ENCODE peak calls at places on chromosomes 13 and 19, in seven cellular contexts. E is left ventricle myocardium inferior, T is keratinocyte, S is IMR-90, L is body of pancreas, H is H9, O is fibroblast of lung. V is an unnamed sample.

GRCh38 chr13:73519720-73520119 is 460.9 kb downstream of the KLF5 start:
- DNase-seq in T (no peak), H (no peak), E (no peak), L (no peak), O (peak; percentile 12), S (no peak), V (no peak)

GRCh38 chr13:112747256-112747655 is 57.4 kb downstream of the ATP11A start:
- DNase-seq in O (peak; percentile 27), E (no peak), L (peak; percentile 61), H (no peak), S (no peak), T (no peak), V (no peak)

GRCh38 chr13:94020833-94021232 is 458.6 kb downstream of the DCT start:
- DNase-seq in L (no peak), E (no peak), S (peak; percentile 76), T (no peak), O (peak; percentile 63), H (no peak), V (no peak)

GRCh38 chr19:47157455-47158321 is 27.1 kb downstream of the SAE1 start:
- DNase-seq in T (no peak), H (peak; percentile 85), O (peak; percentile 93), S (peak; percentile 72), E (peak; percentile 45), L (peak; percentile 23), V (no peak)

GRCh38 chr13:98479496-98480003 is 97.4 kb downstream of the STK24 start:
- DNase-seq in S (no peak), T (no peak), H (no peak), L (no peak), E (no peak), O (no peak), V (no peak)

GRCh38 chr13:71605744-71606143 is 261.3 kb downstream of the DACH1 start:
- DNase-seq in L (no peak), T (no peak), H (no peak), S (no peak), E (no peak), O (no peak), V (no peak)

GRCh38 chr19:10625003-10625761 is at the start of gene SLC44A2:
- DNase-seq in E (peak; percentile 86), H (peak; percentile 87), O (peak; percentile 44), T (no peak), L (peak; percentile 95), S (peak; percentile 35), V (no peak)

GRCh38 chr19:16661480-16662034 is 618 bp downstream of the TMEM38A start:
- DNase-seq in O (no peak), T (no peak), L (peak; percentile 32), H (peak; percentile 52), E (peak; percentile 71), S (no peak), V (no peak)

GRCh38 chr13:95023405-95023804 is 277.8 kb downstream of the ABCC4 start:
- DNase-seq in T (no peak), H (no peak), L (no peak), O (no peak), S (peak; percentile 26), E (no peak), V (no peak)

GRCh38 chr19:10835754-10836477 is at the start of gene TMED1:
- DNase-seq in H (peak; percentile 97), T (peak; percentile 68), L (peak; percentile 100), E (peak; percentile 99), O (peak; percentile 98), S (peak; percentile 98), V (peak; percentile 98)

GRCh38 chr13:35882722-35883497 is 248.3 kb downstream of the DCLK1 start:
- DNase-seq in O (no peak), E (no peak), T (no peak), S (peak; percentile 47), H (no peak), L (no peak), V (no peak)

GRCh38 chr13:74290324-74290773 is 156.1 kb upstream of the KLF12 start:
- DNase-seq in L (peak; percentile 23), S (peak; percentile 79), H (peak; percentile 79), T (no peak), O (peak; percentile 99), E (no peak), V (no peak)

GRCh38 chr19:49559928-49560327 is 20.4 kb downstream of the NOSIP start:
- DNase-seq in T (no peak), H (peak; percentile 50), O (no peak), L (no peak), S (no peak), E (no peak), V (no peak)

GRCh38 chr13:80802946-80803345 is 462.0 kb upstream of the SPRY2 start:
- DNase-seq in H (no peak), O (no peak), T (no peak), S (no peak), L (no peak), E (no peak), V (no peak)

GRCh38 chr13:100537951-100538462 is 50.6 kb downstream of the GGACT start:
- DNase-seq in L (no peak), E (no peak), H (no peak), T (no peak), S (no peak), O (no peak), V (no peak)

GRCh38 chr13:109336730-109337129 is 449.7 kb downstream of the IRS2 start:
- DNase-seq in S (peak; percentile 85), H (no peak), O (peak; percentile 94), L (no peak), T (no peak), E (no peak), V (no peak)

GRCh38 chr13:26051231-26052135 is at the start of gene SHISA2:
- DNase-seq in E (peak; percentile 27), H (peak; percentile 86), O (peak; percentile 67), S (peak; percentile 31), L (peak; percentile 41), T (no peak), V (peak; percentile 37)

GRCh38 chr13:28854657-28855056 is 34.5 kb downstream of the MTUS2 start:
- DNase-seq in H (peak; percentile 48), E (no peak), O (no peak), S (no peak), L (peak; percentile 15), T (no peak), V (no peak)

GRCh38 chr19:48501446-48501960 is 10.1 kb downstream of the LMTK3 start:
- DNase-seq in H (peak; percentile 99), S (no peak), E (no peak), L (peak; percentile 93), O (no peak), T (peak; percentile 95), V (no peak)

GRCh38 chr19:56813531-56813930 is 27.0 kb downstream of the PEG3 start:
- DNase-seq in O (no peak), L (no peak), T (no peak), S (no peak), E (no peak), H (no peak), V (no peak)

GRCh38 chr19:56811480-56811879 is 29.0 kb downstream of the PEG3 start:
- DNase-seq in S (no peak), H (no peak), T (no peak), E (no peak), L (no peak), O (no peak), V (no peak)

GRCh38 chr19:56806639-56807038 is 33.9 kb downstream of the PEG3 start:
- DNase-seq in H (no peak), O (no peak), L (no peak), T (no peak), E (no peak), S (no peak), V (no peak)

GRCh38 chr19:56808717-56809392 is 31.7 kb downstream of the PEG3 start:
- DNase-seq in T (no peak), L (no peak), S (no peak), O (no peak), H (no peak), E (no peak), V (no peak)

GRCh38 chr19:56810260-56810659 is 30.3 kb downstream of the PEG3 start:
- DNase-seq in H (no peak), E (no peak), S (no peak), O (no peak), T (no peak), L (no peak), V (no peak)
- H3K4me1 ChIP-seq in H (no peaks in the 10 kb centered on the region), E (no peaks in the 10 kb centered on the region), S (no peaks in the 10 kb centered on the region), O (no peaks in the 10 kb centered on the region), T (no peaks in the 10 kb centered on the region), L (no peaks in the 10 kb centered on the region), V (no peaks in the 10 kb centered on the region)

DNA sequence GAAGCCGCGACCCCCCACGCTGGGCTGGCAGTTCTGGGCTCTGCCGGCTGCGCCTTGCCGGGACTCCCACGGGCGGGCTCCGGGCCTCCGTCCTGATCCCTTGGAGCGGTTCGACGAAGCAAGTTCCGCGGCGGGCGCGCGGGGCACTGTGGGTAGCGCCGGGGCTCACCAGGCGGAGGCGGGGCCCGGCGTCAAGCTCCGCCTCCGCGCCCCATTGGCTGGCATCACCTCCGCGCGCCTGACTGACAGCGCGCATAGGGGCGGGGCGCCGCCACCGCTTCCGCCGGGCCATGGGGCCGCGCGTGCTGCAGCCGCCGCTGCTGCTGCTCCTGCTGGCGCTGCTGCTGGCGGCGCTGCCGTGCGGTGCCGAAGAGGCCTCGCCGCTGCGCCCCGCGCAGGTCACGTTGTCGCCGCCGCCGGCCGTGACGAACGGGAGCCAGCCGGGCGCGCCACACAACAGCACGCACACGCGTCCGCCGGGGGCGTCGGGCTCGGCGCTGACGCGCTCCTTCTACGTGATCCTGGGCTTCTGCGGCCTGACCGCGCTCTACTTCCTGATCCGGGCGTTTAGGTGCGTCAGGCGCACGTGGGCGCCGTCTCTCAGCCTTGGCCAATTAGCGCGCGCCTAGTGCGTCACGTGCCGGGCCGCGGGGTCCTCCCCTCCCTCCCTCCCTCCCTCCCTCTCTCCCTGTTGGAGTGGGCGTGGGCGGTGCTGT is at the start of gene FAM174C:
- DNase-seq in O (peak; percentile 96), L (peak; percentile 95), E (peak; percentile 95), H (peak; percentile 97), T (no peak), S (peak; percentile 97), V (peak; percentile 95)
- H3K4me1 ChIP-seq in O (peaks cover 34% of the 10 kb centered on the region), L (peaks cover 61% of the 10 kb centered on the region), E (peaks cover 71% of the 10 kb centered on the region), H (no peaks in the 10 kb centered on the region), T (peaks cover 40% of the 10 kb centered on the region), S (peaks cover 23% of the 10 kb centered on the region), V (peaks cover 58% of the 10 kb centered on the region)

GRCh38 chr19:2578391-2578826 is 102.5 kb downstream of the GADD45B start:
- DNase-seq in H (peak; percentile 55), O (peak; percentile 79), T (no peak), S (peak; percentile 49), L (peak; percentile 46), E (peak; percentile 38), V (peak; percentile 85)
- H3K4me1 ChIP-seq in H (peaks cover 2% of the 10 kb centered on the region), O (peaks cover 23% of the 10 kb centered on the region), T (peaks cover 18% of the 10 kb centered on the region), S (peaks cover 15% of the 10 kb centered on the region), L (peaks cover 35% of the 10 kb centered on the region), E (peaks cover 52% of the 10 kb centered on the region), V (peaks cover 34% of the 10 kb centered on the region)

GRCh38 chr13:30800107-30800506 is 64.8 kb downstream of the ALOX5AP start:
- DNase-seq in E (no peak), L (no peak), O (no peak), T (no peak), H (no peak), S (no peak), V (no peak)

GRCh38 chr13:30796833-30797601 is 61.7 kb downstream of the ALOX5AP start:
- DNase-seq in T (no peak), H (no peak), S (peak; percentile 44), L (no peak), O (peak; percentile 81), E (no peak), V (no peak)

GRCh38 chr13:30797847-30798246 is 62.5 kb downstream of the ALOX5AP start:
- DNase-seq in O (no peak), S (no peak), T (no peak), L (no peak), E (no peak), H (no peak), V (no peak)

GRCh38 chr13:30798776-30799625 is 63.7 kb downstream of the ALOX5AP start:
- DNase-seq in E (no peak), O (peak; percentile 83), H (no peak), T (no peak), S (peak; percentile 59), L (no peak), V (no peak)

GRCh38 chr13:30796132-30796832 is 60.9 kb downstream of the ALOX5AP start:
- DNase-seq in S (peak; percentile 62), T (no peak), L (no peak), H (no peak), O (peak; percentile 80), E (no peak), V (no peak)
- H3K4me1 ChIP-seq in S (peaks cover 42% of the 10 kb centered on the region), T (peaks cover 39% of the 10 kb centered on the region), L (peaks cover 8% of the 10 kb centered on the region), H (no peaks in the 10 kb centered on the region), O (peaks cover 23% of the 10 kb centered on the region), E (peaks cover 22% of the 10 kb centered on the region), V (peaks cover 43% of the 10 kb centered on the region)

V was measured in vagina.